ENCODE peak calls at places on chromosome 9, in ten cellular contexts. L is uterus; Z is astrocyte of the cerebellum; G is upper lobe of right lung; D is HFF-Myc; S is activated CD8-positive, alpha-beta T cell treated with anti-CD3 and anti-CD28 coated beads for 36 hours; X is prostate gland; B is stomach; R is neural progenitor cell; I is BJ. C is an unnamed sample.

GRCh38 chr9:29976981-29977380 is 2403.7 kb upstream of the C9orf72 start:
- DNase-seq in L (no peak), Z (no peak), G (no peak), D (no peak), S (no peak), X (no peak), B (no peak), R (peak), I (no peak), C (no peak)

GRCh38 chr9:14180942-14181270 is 133.0 kb downstream of the NFIB start:
- DNase-seq in L (no peak), Z (no peak), G (no peak), D (no peak), S (no peak), X (no peak), B (no peak), R (no peak), I (no peak), C (no peak)

GRCh38 chr9:107810493-107810931 is 320.9 kb upstream of the KLF4 start:
- DNase-seq in L (no peak), Z (no peak), G (peak), D (no peak), S (no peak), X (no peak), B (no peak), R (no peak), I (no peak), C (no peak)

GRCh38 chr9:93250185-93250584 is 66.2 kb downstream of the WNK2 start:
- DNase-seq in L (no peak), Z (no peak), G (peak), D (no peak), S (no peak), X (no peak), B (no peak), R (no peak), I (no peak), C (no peak)

GRCh38 chr9:32394381-32395049 is 10.1 kb downstream of the ACO1 start:
- DNase-seq in L (no peak), Z (no peak), G (no peak), D (no peak), S (no peak), X (no peak), B (no peak), R (no peak), I (no peak), C (no peak)

GRCh38 chr9:77015291-77016048 is 4.0 kb upstream of the FOXB2 start:
- DNase-seq in L (no peak), Z (no peak), G (no peak), D (no peak), S (no peak), X (no peak), B (no peak), R (peak), I (no peak), C (no peak)

GRCh38 chr9:580652-581342 is 260.7 kb upstream of the DMRT1 start:
- DNase-seq in L (no peak), Z (no peak), G (no peak), D (no peak), S (no peak), X (no peak), B (no peak), R (no peak), I (no peak), C (no peak)

GRCh38 chr9:35164711-35165110 is 2.9 kb downstream of the UNC13B start:
- DNase-seq in L (no peak), Z (peak), G (no peak), D (no peak), S (no peak), X (no peak), B (no peak), R (no peak), I (no peak), C (no peak)

GRCh38 chr9:33921967-33922895 is 105.3 kb downstream of the UBE2R2 start:
- DNase-seq in L (no peak), Z (no peak), G (no peak), D (no peak), S (peak), X (no peak), B (no peak), R (peak), I (no peak), C (no peak)

GRCh38 chr9:83965350-83966208 is 14.4 kb downstream of the HNRNPK start:
- DNase-seq in L (no peak), Z (no peak), G (no peak), D (no peak), S (no peak), X (no peak), B (no peak), R (no peak), I (no peak), C (no peak)

GRCh38 chr9:71962328-71962727 is 50.9 kb downstream of the C9orf85 start:
- DNase-seq in L (no peak), Z (no peak), G (no peak), D (no peak), S (no peak), X (no peak), B (no peak), R (no peak), I (no peak), C (no peak)

GRCh38 chr9:101628173-101628572 is 33.4 kb upstream of the PPP3R2 start:
- DNase-seq in L (no peak), Z (no peak), G (no peak), D (no peak), S (no peak), X (no peak), B (no peak), R (no peak), I (no peak), C (no peak)

GRCh38 chr9:94817291-94818195 is 91.0 kb downstream of the AOPEP start:
- DNase-seq in L (no peak), Z (no peak), G (no peak), D (no peak), S (no peak), X (peak), B (no peak), R (no peak), I (no peak), C (no peak)

GRCh38 chr9:77582572-77583365 is 65.4 kb downstream of the GNA14 start:
- DNase-seq in L (no peak), Z (no peak), G (no peak), D (no peak), S (no peak), X (no peak), B (no peak), R (no peak), I (no peak), C (no peak)

GRCh38 chr9:36401179-36401740 is 1.2 kb upstream of the RNF38 start:
- DNase-seq in L (no peak), Z (peak), G (no peak), D (no peak), S (no peak), X (peak), B (peak), R (no peak), I (no peak), C (no peak)

DNA sequence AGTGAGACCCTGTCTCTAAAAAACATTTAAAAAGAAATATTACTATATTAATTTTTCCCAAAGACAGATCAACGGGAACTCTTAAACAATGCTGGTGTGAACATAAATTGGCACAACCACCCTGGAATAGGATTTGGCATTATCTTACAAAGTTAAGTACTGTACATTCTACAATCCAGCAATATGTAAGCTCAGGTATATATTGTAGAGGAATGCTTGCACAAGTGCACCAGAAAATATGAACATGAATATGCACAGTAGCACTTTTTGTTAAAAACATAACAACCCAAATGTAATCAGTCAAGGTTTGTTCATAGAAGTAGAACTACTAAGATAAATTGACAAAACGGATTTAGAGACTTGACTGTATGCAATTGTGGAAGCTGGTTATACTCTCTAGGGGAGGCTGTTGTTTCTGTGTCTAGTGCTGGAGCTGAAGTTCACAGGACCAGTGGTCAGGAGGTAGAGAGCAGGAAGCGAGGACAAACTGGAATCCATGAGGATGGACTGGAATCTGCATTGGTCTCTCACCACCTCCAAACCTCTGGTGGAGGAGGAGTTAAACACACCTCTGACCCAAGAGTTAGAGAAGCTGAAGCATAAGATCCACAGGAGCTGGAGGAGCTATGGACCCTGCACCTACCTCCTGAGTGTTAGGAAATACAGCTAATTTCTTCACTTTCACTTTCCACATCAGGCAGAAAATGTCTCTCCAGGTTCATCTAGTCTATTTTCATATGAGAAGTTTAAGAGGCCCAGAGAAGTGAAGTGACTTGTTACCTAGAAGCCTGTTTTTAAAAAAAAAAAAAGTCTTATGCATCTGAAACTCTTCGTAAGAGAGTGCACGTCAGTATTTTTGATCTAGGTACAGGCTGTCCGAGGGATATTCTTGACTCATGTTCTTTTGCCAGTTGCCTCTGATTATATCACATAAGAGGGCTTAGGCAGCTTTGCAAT is 20.3 kb upstream of the RIC1 start:
- DNase-seq in L (no peak), Z (no peak), G (no peak), D (no peak), S (no peak), X (no peak), B (no peak), R (no peak), I (no peak), C (no peak)
- TF ChIP-seq CTCF in L (no peak), Z (no peak), G (no peak), D (no peak), S (no peak), X (no peak), B (no peak), R (no peak), I (no peak), C (no peak)

DNA sequence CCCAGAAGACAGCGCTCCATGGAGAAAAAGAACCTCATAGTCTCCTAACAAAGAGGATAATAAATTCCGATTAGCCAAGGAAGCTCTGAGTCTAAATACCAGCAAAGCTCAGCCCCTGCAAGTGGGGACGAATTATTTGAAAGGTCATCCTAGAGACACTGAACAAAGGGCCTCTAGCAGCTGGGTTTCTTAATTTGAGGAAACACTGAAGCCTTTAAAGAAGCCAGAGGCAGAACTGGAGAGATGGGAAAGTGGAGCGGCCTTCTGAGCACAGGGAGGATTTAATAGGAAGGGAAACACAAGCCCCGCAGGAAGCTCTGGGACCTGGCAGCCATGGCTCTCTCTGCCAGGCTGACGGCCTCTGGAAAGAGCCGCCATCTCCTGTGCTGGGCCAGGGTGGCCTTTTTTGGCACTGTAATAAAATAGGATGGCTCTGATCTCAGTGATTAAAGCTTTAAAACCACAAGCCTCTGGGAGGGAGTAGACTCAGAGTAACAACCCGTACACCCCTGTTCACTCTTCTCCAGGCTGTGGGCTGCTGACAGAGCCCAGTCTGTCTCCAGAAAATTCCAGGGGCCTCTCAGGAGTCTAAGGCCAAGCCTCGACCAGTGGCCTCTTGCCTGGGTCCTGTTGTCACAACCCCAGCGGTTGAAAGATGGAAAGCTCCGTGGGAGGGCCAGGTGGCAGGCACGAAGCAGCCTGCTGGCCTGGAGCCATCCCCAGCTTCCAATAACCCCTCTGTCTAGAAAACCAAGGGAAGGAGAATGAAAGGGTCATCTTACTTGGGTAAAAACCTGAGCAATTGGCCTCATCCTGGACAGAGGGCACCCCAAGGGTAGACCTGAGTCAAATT is 286.8 kb upstream of the ZNF462 start:
- DNase-seq in L (no peak), Z (no peak), G (no peak), D (no peak), S (no peak), X (no peak), B (no peak), R (peak), I (no peak), C (no peak)
- TF ChIP-seq CTCF in L (no peak), Z (no peak), G (no peak), D (no peak), S (no peak), X (no peak), B (no peak), R (no peak), I (no peak), C (no peak)

GRCh38 chr9:121500165-121500478 is 478 bp upstream of the GGTA1 start:
- DNase-seq in L (no peak), Z (no peak), G (no peak), D (no peak), S (no peak), X (no peak), B (no peak), R (peak), I (no peak), C (no peak)

GRCh38 chr9:121498150-121498486 is 1.5 kb downstream of the GGTA1 start:
- DNase-seq in L (peak), Z (peak), G (no peak), D (peak), S (peak), X (peak), B (peak), R (peak), I (no peak), C (no peak)

GRCh38 chr9:121499177-121499426 is 542 bp downstream of the GGTA1 start:
- DNase-seq in L (no peak), Z (no peak), G (no peak), D (no peak), S (no peak), X (no peak), B (no peak), R (no peak), I (no peak), C (no peak)

GRCh38 chr9:121499427-121500164 is at the start of gene GGTA1:
- DNase-seq in L (peak), Z (no peak), G (peak), D (no peak), S (peak), X (peak), B (peak), R (peak), I (no peak), C (no peak)

GRCh38 chr9:121498487-121499176 is 1.0 kb downstream of the GGTA1 start:
- DNase-seq in L (peak), Z (no peak), G (peak), D (no peak), S (peak), X (peak), B (peak), R (peak), I (no peak), C (no peak)
- TF ChIP-seq CTCF in L (no peak), Z (no peak), G (no peak), D (no peak), S (peak), X (no peak), B (no peak), R (no peak), I (no peak), C (no peak)

DNA sequence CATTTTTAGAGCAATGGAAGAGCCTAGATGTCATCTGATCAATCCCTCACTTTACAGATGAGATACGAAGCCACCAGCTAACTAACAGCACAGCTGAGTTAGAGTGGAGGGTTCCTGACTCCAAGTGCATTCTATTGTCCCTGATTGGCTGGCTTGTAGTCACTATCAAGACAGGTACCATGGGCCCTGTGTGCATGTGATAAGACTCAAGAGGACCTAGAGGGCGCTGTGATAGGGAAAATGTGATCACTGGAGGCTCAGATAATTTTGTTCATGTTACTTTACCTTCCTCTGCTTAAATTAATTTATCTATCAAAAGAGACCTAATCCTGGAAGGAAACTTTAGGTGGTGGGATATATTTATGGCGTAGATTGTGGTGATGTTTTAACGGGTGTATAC is 19.5 kb upstream of the SNAPC3 start:
- DNase-seq in L (no peak), Z (no peak), G (no peak), D (no peak), S (peak), X (no peak), B (no peak), R (peak), I (no peak), C (no peak)
- TF ChIP-seq CTCF in L (no peak), Z (peak), G (peak), D (peak), S (peak), X (no peak), B (no peak), R (peak), I (no peak), C (no peak)

DNA sequence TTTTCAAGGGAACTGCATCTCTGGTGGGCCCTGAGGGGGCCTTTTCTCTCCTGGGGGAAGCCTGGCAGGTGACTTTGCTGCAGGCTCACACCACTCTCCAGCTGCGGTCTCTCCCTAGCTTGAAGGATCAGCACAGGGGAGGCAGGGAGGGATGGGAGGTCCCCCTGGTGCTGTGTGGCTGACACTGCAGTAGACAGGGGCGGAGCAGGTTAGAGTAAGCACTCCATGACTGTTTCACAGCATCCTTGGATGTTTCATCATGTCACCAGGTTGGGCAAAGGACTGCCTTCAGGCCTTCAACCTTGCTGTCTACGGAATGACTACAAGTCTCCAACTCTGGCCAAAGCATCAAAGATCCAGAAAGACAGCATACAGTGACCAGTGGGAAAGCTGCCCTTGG is 470.7 kb downstream of the CDK5RAP2 start:
- DNase-seq in L (no peak), Z (no peak), G (no peak), D (no peak), S (peak), X (no peak), B (no peak), R (peak), I (no peak), C (no peak)
- TF ChIP-seq CTCF in L (no peak), Z (no peak), G (no peak), D (peak), S (no peak), X (no peak), B (no peak), R (peak), I (no peak), C (no peak)

C was measured in omental fat pad.